ENCODE peak calls at places on chromosomes 16 and 17, in seven cellular contexts. Z is activated naive CD8-positive, alpha-beta T cell treated with anti-CD3 and anti-CD28 coated beads, Interleukin-2, amount 10 ng/mL, durations not matched to agents 7 days and 5 days; Q is upper lobe of right lung; C is WTC11; S is naive B cell; H is RWPE2; I is stimulated activated naive CD8-positive, alpha-beta T cell treated with anti-CD3 and anti-CD28 coated beads, Interleukin-15, amount 100 ng/mL, for 72 hours. K is an unnamed sample.

GRCh38 chr16:70433456-70434103 is 5.3 kb downstream of the ST3GAL2 start:
- ATAC-seq in S (no peak), I (no peak), Z (no peak), H (peak; percentile 27), C (no peak), Q (peak; percentile 27), K (peak; percentile 17)

GRCh38 chr17:43013296-43013695 is 6.7 kb downstream of the IFI35 start:
- ATAC-seq in S (no peak), Z (no peak), Q (no peak), I (no peak), H (no peak), C (no peak), K (no peak)

GRCh38 chr17:35889241-35889640 is 9.1 kb upstream of the CCL5 start:
- ATAC-seq in I (peak; percentile 81), H (no peak), S (no peak), C (no peak), Z (peak; percentile 34), Q (no peak), K (no peak)

GRCh38 chr16:86895609-86896008 is 317.3 kb downstream of the FOXL1 start:
- ATAC-seq in H (no peak), Z (no peak), I (no peak), C (peak; percentile 73), S (no peak), Q (no peak), K (no peak)

GRCh38 chr16:15966420-15967222 is 17.2 kb downstream of the ABCC1 start:
- ATAC-seq in Q (peak; percentile 87), Z (no peak), H (peak; percentile 98), S (no peak), C (no peak), I (no peak), K (peak; percentile 90)

GRCh38 chr17:2396568-2397246 is 4.2 kb downstream of the MNT start:
- ATAC-seq in C (peak; percentile 10), Z (peak; percentile 9), I (no peak), S (no peak), Q (peak; percentile 43), H (peak; percentile 50), K (peak; percentile 24)

GRCh38 chr16:89821438-89822187 is 5.2 kb upstream of the FANCA start:
- ATAC-seq in S (no peak), H (no peak), I (no peak), Q (no peak), C (no peak), Z (no peak), K (no peak)

GRCh38 chr17:5419959-5420653 is at the start of gene RPAIN:
- ATAC-seq in C (peak; percentile 77), Z (peak; percentile 66), Q (peak; percentile 90), S (peak; percentile 62), I (peak; percentile 79), H (peak; percentile 76), K (peak; percentile 71)

GRCh38 chr17:4161560-4162221 is 18.7 kb downstream of the CYB5D2 start:
- ATAC-seq in C (peak; percentile 19), S (no peak), Z (no peak), I (no peak), H (peak; percentile 50), Q (peak; percentile 69), K (peak; percentile 70)

GRCh38 chr16:67182288-67182687 is 1.5 kb downstream of the MATCAP1 start:
- ATAC-seq in C (no peak), H (no peak), I (no peak), S (no peak), Z (no peak), Q (no peak), K (no peak)

GRCh38 chr16:1651509-1652342 is 26.4 kb upstream of the JPT2 start:
- ATAC-seq in H (peak; percentile 16), S (no peak), I (no peak), C (no peak), Z (no peak), Q (no peak), K (peak; percentile 4)

GRCh38 chr17:51638909-51639308 is 378.6 kb downstream of the UTP18 start:
- ATAC-seq in Z (no peak), C (no peak), I (no peak), S (no peak), Q (no peak), H (no peak), K (no peak)